ENCODE peak calls at places on chromosomes 3 and 15, in four cellular contexts. Z is MM.1S, K is OCI-LY7, O is hepatocyte. X is an unnamed sample.

GRCh38 chr3:64306745-64307144 is 81.5 kb upstream of the PRICKLE2 start:
- DNase-seq in Z (no peak), K (no peak), O (no peak), X (no peak)

GRCh38 chr3:163877805-163878204 is 1200.5 kb downstream of the SI start:
- DNase-seq in Z (no peak), K (no peak), O (no peak), X (no peak)

GRCh38 chr3:197734667-197735318 is 1.9 kb downstream of the RUBCN start:
- DNase-seq in Z (peak), K (peak), O (no peak), X (no peak)

GRCh38 chr15:27237319-27237939 is 266.4 kb downstream of the GABRG3 start:
- DNase-seq in Z (no peak), K (no peak), O (no peak), X (no peak)

GRCh38 chr3:129001101-129001816 is at the start of gene EFCC1:
- DNase-seq in Z (no peak), K (no peak), O (peak), X (no peak)

GRCh38 chr3:194738254-194739093 is 52.8 kb downstream of the FAM43A start:
- DNase-seq in Z (no peak), K (no peak), O (peak), X (peak)

GRCh38 chr15:69132430-69132829 is 28.0 kb upstream of the GLCE start:
- DNase-seq in Z (no peak), K (no peak), O (no peak), X (no peak)

GRCh38 chr3:147365196-147366115 is 40.9 kb downstream of the ZIC4 start:
- DNase-seq in Z (no peak), K (no peak), O (no peak), X (no peak)

GRCh38 chr15:63241316-63241715 is 36.1 kb upstream of the APH1B start:
- DNase-seq in Z (no peak), K (no peak), O (no peak), X (no peak)

GRCh38 chr3:30342319-30343060 is 263.9 kb upstream of the TGFBR2 start:
- DNase-seq in Z (no peak), K (no peak), O (peak), X (peak)

GRCh38 chr3:52682016-52682415 is 3.7 kb downstream of the PBRM1 start:
- DNase-seq in Z (no peak), K (no peak), O (peak), X (peak)

GRCh38 chr3:109806929-109807328 is 469.6 kb upstream of the DPPA4 start:
- DNase-seq in Z (peak), K (peak), O (no peak), X (peak)

GRCh38 chr3:51927095-51927977 is 14.4 kb downstream of the RRP9 start:
- DNase-seq in Z (no peak), K (no peak), O (no peak), X (no peak)

GRCh38 chr3:110813541-110813940 is 258.1 kb upstream of the NECTIN3 start:
- DNase-seq in Z (no peak), K (no peak), O (no peak), X (peak)

GRCh38 chr15:78205856-78206255 is 28.5 kb downstream of the ACSBG1 start:
- DNase-seq in Z (no peak), K (no peak), O (peak), X (no peak)

GRCh38 chr15:92625297-92625980 is 30.1 kb downstream of the FAM174B start:
- DNase-seq in Z (peak), K (no peak), O (no peak), X (peak)

GRCh38 chr15:98754283-98755022 is 106.1 kb downstream of the IGF1R start:
- DNase-seq in Z (no peak), K (no peak), O (no peak), X (no peak)

GRCh38 chr3:132709761-132710160 is 12.4 kb downstream of the NPHP3 start:
- DNase-seq in Z (no peak), K (no peak), O (no peak), X (no peak)

GRCh38 chr3:87810427-87810826 is 248.4 kb downstream of the CGGBP1 start:
- DNase-seq in Z (no peak), K (no peak), O (no peak), X (peak)

GRCh38 chr3:138404121-138404520 is 30.3 kb upstream of the ESYT3 start:
- DNase-seq in Z (no peak), K (no peak), O (no peak), X (no peak)

GRCh38 chr3:28033059-28033784 is 208.2 kb upstream of the CMC1 start:
- DNase-seq in Z (peak), K (no peak), O (no peak), X (no peak)

GRCh38 chr15:32851619-32852416 is 134.0 kb downstream of the GREM1 start:
- DNase-seq in Z (no peak), K (no peak), O (no peak), X (peak)

GRCh38 chr3:15305366-15305844 is 27.0 kb downstream of the SH3BP5 start:
- DNase-seq in Z (no peak), K (no peak), O (peak), X (peak)

GRCh38 chr3:184031187-184031792 is at the start of gene HTR3D:
- DNase-seq in Z (no peak), K (no peak), O (no peak), X (no peak)

GRCh38 chr15:53434174-53434678 is 325.2 kb downstream of the WDR72 start:
- DNase-seq in Z (no peak), K (no peak), O (no peak), X (no peak)

GRCh38 chr3:24299801-24300626 is 194.6 kb downstream of the THRB start:
- DNase-seq in Z (no peak), K (no peak), O (peak), X (peak)
- TF ChIP-seq EZH2phosphoT487 in Z (no peak), K (no peak), O (no peak), X (no peak)

GRCh38 chr3:166818464-166818863 is 561.6 kb downstream of the ZBBX start:
- DNase-seq in Z (no peak), K (no peak), O (no peak), X (no peak)
- TF ChIP-seq EZH2phosphoT487 in Z (no peak), K (no peak), O (no peak), X (no peak)

GRCh38 chr3:135093121-135093520 is 298.1 kb downstream of the EPHB1 start:
- DNase-seq in Z (no peak), K (no peak), O (no peak), X (no peak)

GRCh38 chr3:135091956-135092355 is 296.9 kb downstream of the EPHB1 start:
- DNase-seq in Z (no peak), K (no peak), O (no peak), X (no peak)

GRCh38 chr3:135099734-135100348 is 304.8 kb downstream of the EPHB1 start:
- DNase-seq in Z (no peak), K (no peak), O (no peak), X (no peak)

GRCh38 chr3:135100349-135100741 is 305.3 kb downstream of the EPHB1 start:
- DNase-seq in Z (no peak), K (no peak), O (no peak), X (no peak)

GRCh38 chr3:135097276-135097946 is 302.4 kb downstream of the EPHB1 start:
- DNase-seq in Z (no peak), K (no peak), O (no peak), X (no peak)
- TF ChIP-seq EZH2phosphoT487 in Z (no peak), K (no peak), O (no peak), X (no peak)

DNA sequence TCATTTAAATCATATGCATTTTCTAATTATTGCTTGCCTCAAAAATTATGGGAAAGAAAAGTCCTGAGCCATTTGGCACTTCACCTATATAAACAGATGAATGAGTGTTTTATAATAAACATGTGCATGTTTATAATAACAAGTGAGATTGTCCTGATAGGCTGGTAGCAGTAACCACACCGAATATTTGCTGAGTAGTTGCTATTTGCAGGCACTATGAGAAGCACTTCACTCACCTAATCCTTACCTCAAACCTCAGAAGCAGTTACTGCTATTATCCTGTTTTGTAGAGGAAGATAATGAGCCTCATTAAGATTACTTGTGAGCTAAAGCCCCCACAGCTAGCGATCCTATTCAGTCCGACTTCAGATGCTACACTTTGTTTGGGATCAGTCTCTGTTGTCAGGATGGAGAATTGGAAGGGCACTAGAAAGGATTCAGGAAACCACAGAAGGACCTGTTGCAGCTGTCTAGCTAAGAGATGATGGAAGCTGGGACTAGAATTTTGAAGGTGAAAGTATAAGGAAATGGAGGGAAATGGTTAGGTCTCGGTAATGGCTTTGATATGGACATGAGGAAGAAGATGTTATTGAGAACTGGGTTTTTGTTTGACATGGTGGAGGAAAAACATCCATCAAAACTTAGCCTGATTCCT is 28.4 kb upstream of the MAGI1 start:
- DNase-seq in Z (no peak), K (no peak), O (no peak), X (no peak)
- TF ChIP-seq EZH2phosphoT487 in Z (no peak), K (no peak), O (no peak), X (no peak)

GRCh38 chr15:80667895-80668430 is 27.1 kb upstream of the ABHD17C start:
- DNase-seq in Z (no peak), K (no peak), O (no peak), X (no peak)

GRCh38 chr15:80668546-80669236 is 26.4 kb upstream of the ABHD17C start:
- DNase-seq in Z (no peak), K (no peak), O (no peak), X (no peak)

GRCh38 chr15:80674245-80674614 is 20.9 kb upstream of the ABHD17C start:
- DNase-seq in Z (peak), K (no peak), O (no peak), X (no peak)

GRCh38 chr15:80673561-80674244 is 21.4 kb upstream of the ABHD17C start:
- DNase-seq in Z (no peak), K (no peak), O (no peak), X (no peak)

DNA sequence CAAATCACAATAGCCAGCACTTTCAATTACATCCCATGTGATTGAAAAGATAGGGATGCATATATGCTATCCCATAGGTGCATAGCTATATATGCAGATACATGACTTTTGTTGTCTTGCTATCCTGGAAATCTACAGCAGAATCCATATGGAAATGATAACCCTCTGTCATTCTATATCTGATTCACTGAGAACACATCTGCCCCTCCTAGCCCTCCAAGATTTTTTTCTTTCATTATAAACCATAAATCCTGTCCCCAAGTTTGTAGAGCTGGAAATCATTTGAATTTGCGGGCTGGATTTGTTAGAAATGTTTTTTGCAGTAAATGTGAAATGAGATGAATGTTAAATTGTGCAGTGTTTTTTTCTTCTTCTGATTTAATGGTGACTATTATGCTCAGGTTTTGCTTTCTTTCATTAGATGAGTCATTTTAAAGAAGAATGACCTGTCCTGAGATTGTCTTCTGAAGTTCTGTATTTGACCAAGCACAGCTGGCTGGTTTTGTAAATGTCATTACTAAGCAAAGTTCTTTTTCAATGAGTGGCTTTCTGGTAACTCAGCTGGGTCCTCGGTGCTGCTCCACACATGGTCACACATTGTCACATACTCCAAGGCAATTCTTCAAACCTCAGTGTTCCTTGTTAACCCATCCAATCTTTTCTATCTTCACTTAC is 25.4 kb upstream of the ABHD17C start:
- DNase-seq in Z (no peak), K (no peak), O (no peak), X (peak)
- TF ChIP-seq EZH2phosphoT487 in Z (no peak), K (no peak), O (no peak), X (no peak)

DNA sequence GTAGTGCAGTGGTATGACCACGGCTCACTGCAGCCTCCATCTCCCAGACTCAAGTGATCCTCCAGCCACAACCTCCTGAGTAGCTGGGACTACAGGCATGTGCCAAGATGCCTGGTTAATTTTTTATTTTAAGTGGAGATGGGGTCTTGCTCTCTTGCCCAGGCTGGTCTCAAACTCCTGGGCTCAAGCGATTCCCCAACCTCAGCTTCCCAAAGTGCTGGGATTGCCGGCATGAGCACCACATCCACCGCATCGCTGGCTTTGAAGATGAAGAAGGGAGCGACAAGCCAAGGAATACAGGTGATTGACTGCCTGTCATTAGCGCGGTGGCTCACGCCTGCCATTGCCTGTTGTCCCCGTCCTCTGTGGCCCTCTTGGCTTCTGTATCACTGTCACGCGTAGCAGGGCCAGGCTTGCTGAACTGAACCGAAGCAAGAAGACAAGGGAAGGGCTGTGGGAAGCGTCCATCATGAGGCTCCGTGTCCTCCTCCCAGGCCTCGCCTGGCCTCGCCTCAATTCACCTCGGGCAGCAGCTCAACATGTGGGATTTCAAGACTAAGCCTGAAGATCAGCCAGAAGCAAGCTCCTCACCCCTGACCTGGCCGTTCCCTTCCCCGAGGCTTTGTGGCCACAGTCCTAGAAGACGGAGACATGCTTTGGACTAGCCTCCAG is 46.4 kb upstream of the TFRC start:
- DNase-seq in Z (no peak), K (no peak), O (no peak), X (no peak)
- TF ChIP-seq EZH2phosphoT487 in Z (no peak), K (no peak), O (no peak), X (no peak)

GRCh38 chr15:91469627-91470567 is 369.8 kb downstream of the SV2B start:
- DNase-seq in Z (no peak), K (no peak), O (no peak), X (no peak)

GRCh38 chr15:91468861-91469260 is 368.8 kb downstream of the SV2B start:
- DNase-seq in Z (no peak), K (no peak), O (no peak), X (no peak)

GRCh38 chr15:91473894-91474293 is 373.8 kb downstream of the SV2B start:
- DNase-seq in Z (no peak), K (no peak), O (no peak), X (no peak)

GRCh38 chr15:91471410-91471993 is 371.4 kb downstream of the SV2B start:
- DNase-seq in Z (no peak), K (no peak), O (no peak), X (no peak)

GRCh38 chr15:91472316-91472756 is 372.3 kb downstream of the SV2B start:
- DNase-seq in Z (peak), K (no peak), O (no peak), X (no peak)
- TF ChIP-seq EZH2phosphoT487 in Z (no peak), K (no peak), O (peak), X (no peak)

GRCh38 chr15:34473840-34474239 is 36.2 kb upstream of the GOLGA8A start:
- DNase-seq in Z (no peak), K (no peak), O (no peak), X (no peak)

GRCh38 chr15:34470892-34471291 is 33.3 kb upstream of the GOLGA8A start:
- DNase-seq in Z (no peak), K (no peak), O (no peak), X (no peak)

GRCh38 chr15:34470091-34470490 is 32.5 kb upstream of the GOLGA8A start:
- DNase-seq in Z (no peak), K (no peak), O (no peak), X (no peak)

DNA sequence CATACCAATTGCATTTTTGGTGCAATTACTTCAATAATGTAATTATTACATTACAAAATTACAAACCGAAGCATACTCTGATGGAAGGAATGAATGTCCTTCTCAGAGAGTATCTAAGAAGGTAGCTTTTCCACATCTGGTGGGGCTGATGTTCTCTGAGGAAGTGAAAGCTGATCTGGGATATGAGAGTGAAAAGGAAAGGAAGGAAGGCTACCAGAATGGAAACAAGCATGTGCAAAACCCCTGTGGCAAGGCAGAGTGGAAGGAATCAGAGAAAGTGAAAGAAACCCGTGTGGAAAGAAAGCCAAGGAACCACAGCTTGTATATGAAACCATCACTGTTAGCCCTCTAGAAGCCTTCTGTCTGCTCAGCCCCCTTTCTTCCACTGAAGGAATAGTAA is 35.3 kb upstream of the GOLGA8A start:
- DNase-seq in Z (no peak), K (no peak), O (no peak), X (no peak)
- TF ChIP-seq EZH2phosphoT487 in Z (no peak), K (no peak), O (no peak), X (no peak)